ENCODE peak calls at places on chromosome 7, in ten cellular contexts. Y is astrocyte of the spinal cord; E is adrenal gland; Q is lower leg skin; U is uterus; G is stomach; F is CD8-positive, alpha-beta T cell; R is upper lobe of right lung; L is LNCaP clone FGC; O is fibroblast of the aortic adventitia. A is an unnamed sample.

GRCh38 chr7:71637578-71637977 is 505.6 kb downstream of the GALNT17 start:
- DNase-seq in G (no peak), Y (peak), R (no peak), E (no peak), F (no peak), O (no peak), U (no peak), L (no peak), Q (no peak), A (peak)

GRCh38 chr7:114522081-114522480 is 107.5 kb downstream of the FOXP2 start:
- DNase-seq in F (no peak), R (no peak), E (no peak), Y (no peak), U (no peak), Q (no peak), O (no peak), L (no peak), G (no peak), A (no peak)

GRCh38 chr7:92698237-92698841 is 108.1 kb upstream of the FAM133B start:
- DNase-seq in L (no peak), O (peak), Y (peak), Q (no peak), R (no peak), E (peak), U (peak), G (peak), F (no peak), A (peak)

GRCh38 chr7:79806161-79806734 is 328.4 kb upstream of the GNAI1 start:
- DNase-seq in F (no peak), Q (no peak), O (peak), U (no peak), L (no peak), Y (peak), E (no peak), G (no peak), R (no peak), A (peak)

GRCh38 chr7:77570330-77571011 is 33.4 kb downstream of the PTPN12 start:
- DNase-seq in R (no peak), U (no peak), Q (no peak), G (no peak), O (peak), F (no peak), E (no peak), L (no peak), Y (peak), A (peak)

GRCh38 chr7:103343758-103344452 is 662 bp downstream of the DNAJC2 start:
- DNase-seq in L (peak), Q (no peak), R (no peak), E (no peak), Y (peak), U (peak), G (no peak), O (peak), F (no peak), A (peak)

GRCh38 chr7:148238926-148239325 is 351.6 kb upstream of the C7orf33 start:
- DNase-seq in U (no peak), Q (no peak), G (no peak), E (no peak), O (no peak), R (no peak), Y (no peak), L (no peak), F (no peak), A (peak)

GRCh38 chr7:26743205-26743604 is 121.2 kb downstream of the SKAP2 start:
- DNase-seq in G (no peak), Y (no peak), E (no peak), U (no peak), L (no peak), R (no peak), O (no peak), F (no peak), Q (no peak), A (no peak)

GRCh38 chr7:23888958-23889357 is 178.9 kb downstream of the STK31 start:
- DNase-seq in Q (no peak), U (no peak), G (no peak), L (no peak), E (no peak), Y (no peak), F (no peak), R (no peak), O (no peak), A (no peak)

GRCh38 chr7:52959336-52959735 is 76.1 kb upstream of the POM121L12 start:
- DNase-seq in L (no peak), G (no peak), R (no peak), U (no peak), F (no peak), Y (peak), E (no peak), O (no peak), Q (no peak), A (peak)

GRCh38 chr7:105760549-105761447 is 115.6 kb downstream of the ATXN7L1 start:
- DNase-seq in R (no peak), O (peak), U (no peak), G (no peak), E (no peak), Y (no peak), F (peak), Q (no peak), L (no peak), A (peak)

GRCh38 chr7:140745654-140746053 is 49.1 kb downstream of the NDUFB2 start:
- DNase-seq in U (no peak), L (no peak), F (no peak), R (no peak), G (no peak), Q (no peak), E (no peak), Y (no peak), O (no peak), A (no peak)

GRCh38 chr7:137903382-137904169 is 56.8 kb upstream of the DGKI start:
- DNase-seq in L (peak), Y (peak), F (peak), R (no peak), Q (peak), O (peak), U (peak), E (peak), G (peak), A (peak)

GRCh38 chr7:38306914-38307313 is 33.5 kb upstream of the TARP start:
- DNase-seq in L (no peak), Q (no peak), Y (no peak), U (no peak), R (no peak), E (no peak), O (no peak), G (no peak), F (no peak), A (no peak)

GRCh38 chr7:86926732-86927131 is 132.7 kb downstream of the ELAPOR2 start:
- DNase-seq in F (no peak), G (peak), Q (peak), O (peak), E (peak), R (no peak), L (peak), Y (peak), U (no peak), A (peak)

GRCh38 chr7:91379246-91379645 is 115.0 kb downstream of the FZD1 start:
- DNase-seq in U (no peak), F (no peak), O (no peak), Y (peak), L (no peak), G (no peak), Q (no peak), E (no peak), R (no peak), A (no peak)

GRCh38 chr7:105656922-105657521 is 75.7 kb upstream of the EFCAB10 start:
- DNase-seq in E (peak), Q (no peak), Y (no peak), L (no peak), U (no peak), F (peak), O (no peak), R (no peak), G (peak), A (no peak)

GRCh38 chr7:38222481-38223096 is 44.5 kb downstream of the STARD3NL start:
- DNase-seq in L (peak), R (no peak), Y (peak), F (no peak), E (peak), O (peak), U (no peak), G (no peak), Q (peak), A (peak)

GRCh38 chr7:148163246-148163645 is 427.3 kb upstream of the C7orf33 start:
- DNase-seq in U (no peak), E (no peak), F (no peak), Q (no peak), L (no peak), O (no peak), G (no peak), R (no peak), Y (no peak), A (no peak)

GRCh38 chr7:91836065-91836368 is 44.5 kb downstream of the MTERF1 start:
- DNase-seq in O (peak), L (no peak), U (no peak), Y (peak), E (no peak), F (no peak), G (no peak), Q (no peak), R (no peak), A (no peak)

GRCh38 chr7:8441602-8442294 is 8.3 kb downstream of the NXPH1 start:
- DNase-seq in L (no peak), U (no peak), E (no peak), F (no peak), R (no peak), Y (no peak), Q (no peak), G (no peak), O (no peak), A (no peak)

GRCh38 chr7:29369909-29370488 is 175.4 kb downstream of the CHN2 start:
- DNase-seq in G (no peak), L (no peak), Y (no peak), F (no peak), E (no peak), U (no peak), Q (no peak), R (no peak), O (peak), A (no peak)

GRCh38 chr7:17492437-17492836 is 194.0 kb downstream of the AHR start:
- DNase-seq in U (no peak), R (no peak), L (no peak), Y (no peak), F (no peak), G (no peak), Q (no peak), O (no peak), E (no peak), A (no peak)

GRCh38 chr7:141053626-141054025 is 20.2 kb upstream of the TMEM178B start:
- DNase-seq in R (no peak), Q (no peak), G (no peak), O (no peak), L (no peak), U (no peak), Y (no peak), E (no peak), F (peak), A (no peak)

GRCh38 chr7:135536160-135536559 is 21.6 kb upstream of the NUP205 start:
- DNase-seq in E (no peak), Y (peak), L (no peak), Q (no peak), U (no peak), F (no peak), O (peak), G (no peak), R (no peak), A (peak)

GRCh38 chr7:90469554-90469953 is at the start of gene PTTG1IP2:
- DNase-seq in Y (no peak), R (no peak), E (no peak), L (no peak), F (no peak), G (no peak), U (no peak), Q (no peak), O (no peak), A (no peak)

GRCh38 chr7:132336797-132337196 is 239.5 kb downstream of the PLXNA4 start:
- DNase-seq in Q (no peak), Y (no peak), E (no peak), R (no peak), O (no peak), U (no peak), L (no peak), F (no peak), G (no peak), A (no peak)

GRCh38 chr7:43764807-43765491 is 6.5 kb downstream of the BLVRA start:
- DNase-seq in Y (no peak), R (no peak), L (peak), U (no peak), F (no peak), Q (no peak), O (peak), G (no peak), E (no peak), A (peak)

GRCh38 chr7:158543840-158544239 is 43.8 kb downstream of the PTPRN2 start:
- DNase-seq in Q (no peak), G (no peak), L (no peak), Y (no peak), E (no peak), U (no peak), F (no peak), R (no peak), O (no peak), A (no peak)

GRCh38 chr7:24075426-24075810 is 208.6 kb upstream of the NPY start:
- DNase-seq in E (no peak), L (peak), R (no peak), Y (no peak), U (no peak), F (no peak), G (no peak), O (no peak), Q (no peak), A (peak)

GRCh38 chr7:17206354-17206905 is 92.0 kb upstream of the AHR start:
- DNase-seq in E (no peak), F (no peak), G (peak), Y (no peak), L (no peak), Q (no peak), U (no peak), O (no peak), R (no peak), A (peak)

GRCh38 chr7:359776-360361 is 69.9 kb downstream of the FOXL3 start:
- DNase-seq in U (no peak), G (no peak), Q (no peak), F (no peak), L (no peak), R (peak), O (no peak), Y (no peak), E (no peak), A (no peak)

GRCh38 chr7:47415289-47416212 is 166.4 kb downstream of the TNS3 start:
- DNase-seq in Q (no peak), O (no peak), U (no peak), E (no peak), G (no peak), F (peak), R (no peak), L (no peak), Y (no peak), A (no peak)

GRCh38 chr7:142405122-142405765 is 147.4 kb upstream of the PRSS58 start:
- DNase-seq in L (no peak), F (no peak), U (no peak), O (peak), Y (no peak), Q (no peak), G (no peak), R (no peak), E (no peak), A (no peak)
- TF ChIP-seq CTCF in L (no peak), F (no peak), U (no peak), O (no peak), Y (no peak), Q (no peak), G (no peak), R (no peak), E (no peak), A (no peak)

DNA sequence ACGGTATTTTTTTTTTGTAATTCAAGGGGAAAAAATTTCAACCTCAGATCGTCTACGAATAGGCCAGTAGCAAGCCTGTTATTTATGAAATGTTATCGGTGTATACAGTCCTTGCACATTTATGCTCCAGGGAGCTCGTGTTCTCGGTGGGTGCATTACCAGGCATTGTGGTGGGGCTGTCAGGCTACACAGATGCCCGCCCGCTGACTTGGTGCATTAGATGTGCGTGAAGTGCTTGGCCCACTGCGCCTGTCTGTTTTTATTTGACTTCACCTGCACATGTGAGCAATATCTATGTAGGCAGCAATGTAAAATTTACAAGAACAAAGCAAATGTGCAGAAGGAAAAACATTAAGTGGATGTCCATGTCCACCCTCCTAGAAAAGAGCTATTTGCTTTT is 2.7 kb downstream of the FOXK1 start:
- DNase-seq in G (no peak), Q (no peak), Y (no peak), L (no peak), R (no peak), F (no peak), O (no peak), U (no peak), E (no peak), A (no peak)
- H3K4me3 ChIP-seq in G (peak), Q (no peak), Y (peak), L (no peak), R (peak), F (peak), O (peak), U (peak), E (no peak), A (peak)

GRCh38 chr7:67302113-67303039 is 305.7 kb downstream of the TYW1 start:
- DNase-seq in R (peak), O (peak), F (peak), G (peak), U (peak), Y (peak), L (peak), E (peak), Q (peak), A (peak)
- TF ChIP-seq CTCF in R (peak), O (peak), F (no peak), G (no peak), U (peak), Y (peak), L (no peak), E (peak), Q (no peak), A (peak)

GRCh38 chr7:151189038-151189437 is 2.0 kb upstream of the ASB10 start:
- DNase-seq in Y (no peak), E (no peak), O (no peak), R (no peak), G (no peak), Q (no peak), L (no peak), F (no peak), U (no peak), A (no peak)

GRCh38 chr7:151187409-151188251 is 580 bp upstream of the ASB10 start:
- DNase-seq in G (no peak), F (no peak), R (peak), Y (no peak), U (no peak), E (no peak), O (no peak), Q (no peak), L (no peak), A (no peak)

GRCh38 chr7:151188252-151188542 is 1.1 kb upstream of the ASB10 start:
- DNase-seq in E (no peak), R (no peak), L (no peak), U (no peak), F (no peak), O (no peak), Q (no peak), G (no peak), Y (no peak), A (no peak)

GRCh38 chr7:151186640-151187408 is at the start of gene ASB10:
- DNase-seq in R (peak), Y (no peak), O (no peak), G (no peak), U (no peak), L (no peak), Q (no peak), F (no peak), E (no peak), A (no peak)

GRCh38 chr7:151185762-151186639 is 1.0 kb downstream of the ASB10 start:
- DNase-seq in O (no peak), L (no peak), Q (no peak), F (no peak), U (no peak), G (no peak), R (peak), E (no peak), Y (no peak), A (no peak)
- H3K4me3 ChIP-seq in O (no peak), L (no peak), Q (no peak), F (no peak), U (no peak), G (no peak), R (no peak), E (no peak), Y (no peak), A (no peak)

GRCh38 chr7:112981966-112982365 is 104.7 kb downstream of the GPR85 start:
- DNase-seq in O (peak), R (no peak), G (no peak), Q (no peak), Y (no peak), U (no peak), E (no peak), F (no peak), L (no peak), A (no peak)
- TF ChIP-seq CTCF in O (no peak), R (no peak), G (no peak), Q (no peak), Y (no peak), U (no peak), E (no peak), F (no peak), L (no peak), A (no peak)

DNA sequence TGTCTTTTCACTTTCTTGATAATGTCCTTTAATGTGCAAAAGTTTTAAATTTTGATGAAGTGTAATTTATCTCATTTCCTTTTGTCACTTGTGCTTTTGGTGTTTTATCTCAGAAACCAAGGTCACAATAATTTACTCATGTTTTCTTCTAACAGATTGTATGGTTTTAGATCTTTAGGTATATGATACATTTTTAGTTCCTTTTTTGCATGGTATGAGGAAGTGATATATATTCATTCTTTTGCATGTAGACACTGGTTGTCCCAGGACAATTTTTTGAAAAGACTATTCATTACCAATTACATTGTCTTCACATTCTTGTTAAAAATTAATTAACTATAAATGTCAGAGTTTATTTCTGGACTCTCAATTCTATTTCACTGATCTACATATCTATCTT is 39.8 kb upstream of the GPR22 start:
- DNase-seq in L (no peak), G (no peak), Q (no peak), R (no peak), E (no peak), F (no peak), O (no peak), Y (no peak), U (no peak), A (no peak)
- H3K4me3 ChIP-seq in L (no peak), G (no peak), Q (no peak), R (no peak), E (no peak), F (no peak), O (no peak), Y (no peak), U (no peak), A (no peak)

DNA sequence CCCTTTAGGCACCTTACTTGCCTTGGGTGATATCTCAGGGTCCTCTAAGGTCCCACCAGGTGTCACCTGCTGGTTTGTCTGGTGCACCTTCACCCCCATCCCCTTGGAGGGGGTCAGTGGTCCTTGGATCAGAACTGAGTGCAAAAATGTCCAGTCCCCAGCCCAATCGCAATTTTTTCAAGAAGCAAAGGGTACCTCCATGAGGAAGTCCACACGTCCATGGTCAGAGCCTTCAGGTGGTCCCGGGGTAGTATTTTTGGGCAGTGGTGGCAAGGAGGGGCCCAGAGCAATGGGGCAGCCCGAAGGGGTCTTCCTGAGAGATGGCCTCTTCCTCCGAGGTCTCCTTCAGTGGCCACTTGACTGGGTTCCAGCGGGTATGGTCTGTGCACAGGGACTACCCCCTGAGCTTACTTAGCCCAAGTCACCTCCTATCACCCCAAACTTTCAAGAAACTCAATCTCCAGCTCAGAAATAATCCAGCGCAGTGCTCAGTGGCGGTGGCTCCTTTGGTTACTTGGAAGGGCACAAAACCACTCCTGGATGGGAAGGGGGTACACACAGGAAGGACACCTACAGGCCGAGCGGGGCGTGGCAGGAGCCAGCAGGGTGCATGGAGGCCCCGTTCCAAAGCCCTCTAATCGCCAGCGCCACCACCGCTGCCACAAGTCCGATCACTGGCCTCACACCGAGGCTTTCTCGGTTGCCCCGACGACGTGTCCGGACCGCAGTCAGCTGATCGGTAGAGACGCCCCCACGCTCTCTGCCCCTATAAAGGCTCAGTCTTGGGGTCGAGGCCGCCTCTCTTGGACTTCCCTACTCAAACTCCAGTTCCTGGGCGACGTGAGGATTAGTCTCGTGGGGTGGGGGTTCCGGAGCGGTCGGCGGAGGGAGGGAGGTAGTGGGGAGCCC is 4.5 kb downstream of the SAP25 start:
- DNase-seq in F (peak), R (peak), Q (no peak), L (no peak), G (peak), E (peak), Y (peak), U (peak), O (no peak), A (peak)
- TF ChIP-seq CTCF in F (peak), R (peak), Q (no peak), L (peak), G (no peak), E (peak), Y (peak), U (peak), O (peak), A (peak)

A was measured in fibroblast of villous mesenchyme.